ENCODE peak calls at places on chromosomes 16 and 17, in five cellular contexts. K, A, G, I and J are unnamed samples.

GRCh38 chr17:327296-327695 is 25.3 kb downstream of the RPH3AL start:
- DNase-seq in K (no peak), A (no peak), G (no peak), I (no peak), J (no peak)

GRCh38 chr16:9860876-9861275 is 321.4 kb downstream of the GRIN2A start:
- DNase-seq in A (no peak), K (no peak), G (no peak), I (no peak), J (no peak)

GRCh38 chr16:3004319-3004718 is 8.4 kb upstream of the CLDN9 start:
- DNase-seq in I (no peak), A (no peak), K (no peak), G (no peak), J (no peak)

GRCh38 chr16:81616321-81617020 is 162.6 kb upstream of the PLCG2 start:
- DNase-seq in I (peak), A (no peak), K (no peak), G (peak), J (no peak)

GRCh38 chr16:2904922-2905240 is 6.8 kb upstream of the FLYWCH1 start:
- DNase-seq in I (no peak), K (no peak), A (no peak), G (peak), J (no peak)

GRCh38 chr17:57988301-57989010 is 402 bp upstream of the VEZF1 start:
- DNase-seq in G (peak), I (peak), K (no peak), A (no peak), J (no peak)

GRCh38 chr16:9630985-9631384 is 539.5 kb downstream of the HAPSTR1 start:
- DNase-seq in K (no peak), I (no peak), G (no peak), A (no peak), J (no peak)

GRCh38 chr16:66295761-66296546 is 70.5 kb upstream of the CDH5 start:
- DNase-seq in A (no peak), K (no peak), G (no peak), I (no peak), J (no peak)

GRCh38 chr16:47008174-47008573 is 34.7 kb upstream of the DNAJA2 start:
- DNase-seq in K (no peak), I (peak), G (no peak), A (no peak), J (no peak)

GRCh38 chr17:29573558-29573870 is 5.0 kb downstream of the TP53I13 start:
- DNase-seq in K (no peak), I (no peak), G (no peak), A (no peak), J (no peak)

GRCh38 chr17:16880121-16880842 is 91.6 kb downstream of the TNFRSF13B start:
- DNase-seq in I (no peak), A (no peak), K (no peak), G (no peak), J (no peak)

GRCh38 chr17:77472837-77473214 is 332.1 kb downstream of the SEC14L1 start:
- DNase-seq in I (no peak), K (no peak), G (no peak), A (no peak), J (no peak)

GRCh38 chr16:89373355-89374110 is 116.8 kb downstream of the ANKRD11 start:
- DNase-seq in G (no peak), I (peak), K (no peak), A (no peak), J (no peak)

GRCh38 chr17:74686761-74687160 is 26.0 kb downstream of the CD300LF start:
- DNase-seq in A (no peak), K (no peak), G (no peak), I (no peak), J (no peak)

GRCh38 chr16:71338193-71338592 is 20.3 kb upstream of the CALB2 start:
- DNase-seq in I (no peak), A (no peak), G (no peak), K (no peak), J (no peak)

GRCh38 chr17:67200727-67201301 is 44.2 kb downstream of the HELZ start:
- DNase-seq in K (no peak), A (no peak), G (no peak), I (no peak), J (no peak)

GRCh38 chr17:38727661-38728220 is 2.4 kb upstream of the CISD3 start:
- DNase-seq in G (peak), K (no peak), I (no peak), A (no peak), J (no peak)

GRCh38 chr16:53061701-53062159 is 6.9 kb downstream of the CHD9 start:
- DNase-seq in I (no peak), K (no peak), A (no peak), G (peak), J (no peak)

GRCh38 chr17:35023538-35023937 is 40.0 kb downstream of the RFFL start:
- DNase-seq in A (no peak), I (no peak), G (no peak), K (no peak), J (no peak)

GRCh38 chr17:33169580-33170285 is 123.4 kb downstream of the ASIC2 start:
- DNase-seq in K (peak), A (no peak), I (peak), G (no peak), J (no peak)

GRCh38 chr17:47665655-47666054 is 15.9 kb downstream of the KPNB1 start:
- DNase-seq in G (no peak), K (no peak), I (no peak), A (no peak), J (no peak)

GRCh38 chr17:80296221-80296620 is 35.6 kb downstream of the RNF213 start:
- DNase-seq in A (no peak), I (no peak), K (no peak), G (no peak), J (no peak)

GRCh38 chr16:9761870-9762269 is 420.4 kb downstream of the GRIN2A start:
- DNase-seq in G (no peak), K (no peak), I (no peak), A (no peak), J (no peak)

GRCh38 chr16:27365142-27366089 is 36.6 kb upstream of the IL21R start:
- DNase-seq in K (no peak), A (no peak), I (peak), G (no peak), J (no peak)

GRCh38 chr17:14332331-14332730 is 31.4 kb downstream of the HS3ST3B1 start:
- DNase-seq in G (no peak), A (no peak), K (no peak), I (no peak), J (no peak)